ENCODE peak calls at places on chromosomes 7 and 10, in four cellular contexts. O, F, D and N are unnamed samples.

GRCh38 chr7:142880886-142881505 is 4.5 kb downstream of the TRPV6 start:
- DNase-seq in D (peak), O (peak), F (peak), N (no peak)

GRCh38 chr10:69224862-69225657 is 4.9 kb downstream of the HKDC1 start:
- DNase-seq in D (no peak), O (no peak), F (no peak), N (no peak)

GRCh38 chr7:30930621-30931020 is 19.0 kb downstream of the AQP1 start:
- DNase-seq in F (peak), O (no peak), D (no peak), N (no peak)

GRCh38 chr10:47412869-47413268 is 28.8 kb upstream of the ZNF488 start:
- DNase-seq in O (no peak), D (no peak), F (no peak), N (no peak)

GRCh38 chr7:92446869-92447238 is 428 bp upstream of the GATAD1 start:
- DNase-seq in D (no peak), O (no peak), F (no peak), N (no peak)

GRCh38 chr7:32942783-32943653 is 14.2 kb upstream of the FKBP9 start:
- DNase-seq in D (peak), O (peak), F (peak), N (peak)

GRCh38 chr7:135716677-135717238 is 11.2 kb downstream of the SLC13A4 start:
- DNase-seq in O (no peak), F (no peak), D (no peak), N (no peak)

GRCh38 chr10:125707852-125708468 is 11.5 kb upstream of the EDRF1 start:
- DNase-seq in F (peak), O (no peak), D (no peak), N (no peak)

GRCh38 chr7:151861881-151862280 is 15.0 kb downstream of the PRKAG2 start:
- DNase-seq in D (no peak), F (no peak), O (no peak), N (no peak)

GRCh38 chr10:110864662-110865140 is 7.0 kb upstream of the PDCD4 start:
- DNase-seq in O (peak), F (no peak), D (peak), N (peak)

GRCh38 chr10:61456095-61456789 is 3.1 kb upstream of the TMEM26 start:
- DNase-seq in F (no peak), O (no peak), D (no peak), N (no peak)

GRCh38 chr7:105796365-105796764 is 80.0 kb downstream of the ATXN7L1 start:
- DNase-seq in D (no peak), F (no peak), O (no peak), N (no peak)

GRCh38 chr7:148950806-148951205 is 66.7 kb upstream of the EZH2 start:
- DNase-seq in F (no peak), D (no peak), O (no peak), N (no peak)

GRCh38 chr7:27104244-27105149 is 2.0 kb upstream of the HOXA2 start:
- DNase-seq in O (no peak), F (no peak), D (no peak), N (no peak)

GRCh38 chr7:120114626-120115025 is 158.3 kb upstream of the KCND2 start:
- DNase-seq in F (no peak), O (no peak), D (no peak), N (no peak)

GRCh38 chr7:20152511-20152910 is 64.7 kb downstream of the MACC1 start:
- DNase-seq in F (no peak), D (no peak), O (no peak), N (no peak)

GRCh38 chr7:150397376-150398107 is 18.4 kb downstream of the ZNF775 start:
- DNase-seq in F (no peak), O (no peak), D (no peak), N (no peak)